ENCODE peak calls at places on chromosomes 13 and 19, in seven cellular contexts. N, Q, P, X, U, M and S are unnamed samples.

GRCh38 chr13:109669956-109670355 is 116.4 kb downstream of the IRS2 start:
- DNase-seq in P (no peak), M (no peak), N (no peak), U (no peak), Q (no peak), X (no peak), S (no peak)

GRCh38 chr13:98653471-98653985 is 76.6 kb upstream of the STK24 start:
- DNase-seq in U (peak; percentile 64), M (peak; percentile 67), Q (peak; percentile 76), N (peak; percentile 80), X (peak; percentile 32), P (peak; percentile 97), S (peak; percentile 46)

GRCh38 chr13:33283195-33283910 is 2.2 kb downstream of the STARD13 start:
- DNase-seq in N (no peak), U (no peak), Q (no peak), M (no peak), P (no peak), X (no peak), S (no peak)

GRCh38 chr19:16654621-16655020 is 5.3 kb downstream of the SMIM7 start:
- DNase-seq in N (no peak), U (no peak), X (no peak), Q (no peak), M (no peak), P (no peak), S (no peak)

GRCh38 chr13:60661514-60661913 is 264.5 kb downstream of the TDRD3 start:
- DNase-seq in M (no peak), N (no peak), U (no peak), Q (no peak), P (no peak), X (no peak), S (no peak)

GRCh38 chr13:113211774-113212173 is 2.4 kb downstream of the CUL4A start:
- DNase-seq in M (peak; percentile 10), P (peak; percentile 29), U (no peak), Q (no peak), N (no peak), X (no peak), S (no peak)

GRCh38 chr13:47112205-47112896 is 215.5 kb upstream of the HTR2A start:
- DNase-seq in P (no peak), X (no peak), N (no peak), U (no peak), Q (no peak), M (no peak), S (no peak)

GRCh38 chr13:48842316-48842715 is 133.4 kb upstream of the FNDC3A start:
- DNase-seq in X (no peak), N (no peak), Q (no peak), U (no peak), M (no peak), P (no peak), S (no peak)

GRCh38 chr19:28636706-28637105 is 576.2 kb downstream of the UQCRFS1 start:
- DNase-seq in U (no peak), Q (no peak), N (no peak), M (no peak), X (no peak), P (no peak), S (no peak)

GRCh38 chr19:3056454-3057016 is 5.8 kb downstream of the TLE5 start:
- DNase-seq in Q (no peak), U (no peak), P (no peak), M (no peak), X (no peak), N (no peak), S (no peak)

GRCh38 chr13:101916758-101917474 is 464.4 kb downstream of the ITGBL1 start:
- DNase-seq in Q (no peak), P (no peak), U (no peak), N (no peak), M (no peak), X (no peak), S (no peak)

GRCh38 chr13:59680429-59681024 is 483.2 kb downstream of the DIAPH3 start:
- DNase-seq in U (no peak), P (peak; percentile 65), M (peak; percentile 21), N (no peak), Q (no peak), X (no peak), S (no peak)

GRCh38 chr13:27954406-27954851 is 14.7 kb downstream of the CDX2 start:
- DNase-seq in Q (no peak), X (no peak), N (no peak), P (peak; percentile 90), M (no peak), U (no peak), S (no peak)

GRCh38 chr13:26961890-26962615 is 201.5 kb upstream of the GPR12 start:
- DNase-seq in N (no peak), M (no peak), Q (no peak), P (peak; percentile 46), U (peak; percentile 86), X (no peak), S (no peak)

GRCh38 chr19:3556978-3557460 is 367 bp downstream of the MFSD12 start:
- DNase-seq in X (peak; percentile 37), N (peak; percentile 45), M (peak; percentile 59), U (peak; percentile 77), Q (no peak), P (peak; percentile 40), S (peak; percentile 40)

GRCh38 chr13:78028960-78029359 is 110.3 kb upstream of the EDNRB start:
- DNase-seq in X (no peak), U (no peak), P (no peak), N (no peak), Q (no peak), M (no peak), S (no peak)

GRCh38 chr13:77537302-77537919 is 1.9 kb downstream of the SCEL start:
- DNase-seq in P (no peak), Q (no peak), M (no peak), U (no peak), X (no peak), N (no peak), S (no peak)

GRCh38 chr19:9835507-9835949 is 410 bp downstream of the PIN1 start:
- DNase-seq in M (no peak), N (no peak), U (no peak), Q (no peak), X (no peak), P (no peak), S (no peak)

GRCh38 chr19:7916137-7916907 is 1.7 kb downstream of the TGFBR3L start:
- DNase-seq in P (peak; percentile 26), N (peak; percentile 37), Q (no peak), X (peak; percentile 33), M (peak; percentile 48), U (peak; percentile 67), S (peak; percentile 56)

GRCh38 chr19:10193666-10194499 is 870 bp downstream of the DNMT1 start:
- DNase-seq in Q (no peak), P (no peak), X (peak; percentile 24), N (no peak), U (no peak), M (peak; percentile 1), S (no peak)

GRCh38 chr13:108272333-108272732 is 2.8 kb downstream of the TNFSF13B start:
- DNase-seq in N (no peak), P (no peak), M (no peak), X (no peak), Q (no peak), U (no peak), S (no peak)

GRCh38 chr13:100611678-100612492 is 23.3 kb upstream of the GGACT start:
- DNase-seq in X (no peak), P (no peak), M (no peak), Q (no peak), N (no peak), U (no peak), S (peak; percentile 32)

GRCh38 chr19:31715249-31715944 is 366.2 kb upstream of the TSHZ3 start:
- DNase-seq in U (no peak), M (no peak), N (no peak), X (no peak), P (peak; percentile 50), Q (no peak), S (no peak)

GRCh38 chr19:57016076-57016475 is 103.7 kb upstream of the USP29 start:
- DNase-seq in P (no peak), X (no peak), Q (no peak), N (no peak), M (no peak), U (no peak), S (no peak)

GRCh38 chr13:109892101-109892500 is 105.7 kb upstream of the IRS2 start:
- DNase-seq in N (no peak), Q (no peak), M (no peak), P (no peak), X (no peak), U (no peak), S (no peak)

GRCh38 chr13:93118081-93118615 is 108.5 kb upstream of the GPC6 start:
- DNase-seq in P (no peak), N (no peak), Q (no peak), M (no peak), U (no peak), X (no peak), S (no peak)

GRCh38 chr19:888615-889385 is 4.2 kb downstream of the MED16 start:
- DNase-seq in X (no peak), M (no peak), P (no peak), U (no peak), Q (no peak), N (no peak), S (no peak)

GRCh38 chr13:114096031-114096485 is 36.4 kb downstream of the RASA3 start:
- DNase-seq in N (no peak), X (no peak), M (no peak), P (no peak), Q (peak; percentile 42), U (peak; percentile 41), S (no peak)

GRCh38 chr19:42363614-42364346 is 26.3 kb downstream of the CNFN start:
- DNase-seq in X (no peak), U (no peak), M (no peak), P (no peak), Q (no peak), N (no peak), S (no peak)